ENCODE peak calls at places on chromosome 13, in ten cellular contexts. E is uterus, V is stomach, J is body of pancreas, Q is testis, L is A549, M is right lobe of liver, B is esophagus squamous epithelium, S is heart left ventricle, I is ovary. T is an unnamed sample.

GRCh38 chr13:94641432-94641941 is 39.8 kb downstream of the GPR180 start:
- DNase-seq in S (no peak), Q (no peak), B (no peak), M (no peak), L (no peak), J (no peak), I (no peak), E (no peak), V (no peak), T (no peak)

GRCh38 chr13:30091035-30091434 is 216.3 kb downstream of the KATNAL1 start:
- DNase-seq in S (no peak), B (no peak), I (no peak), Q (no peak), E (no peak), M (no peak), J (no peak), V (no peak), L (no peak), T (no peak)

GRCh38 chr13:45545686-45546409 is 69.7 kb downstream of the ERICH6B start:
- DNase-seq in S (no peak), V (no peak), I (no peak), J (no peak), E (no peak), L (no peak), M (no peak), Q (no peak), B (no peak), T (no peak)

GRCh38 chr13:49220856-49221614 is 897 bp downstream of the MLNR start:
- DNase-seq in J (no peak), Q (no peak), V (no peak), I (no peak), S (no peak), E (no peak), M (no peak), B (no peak), L (no peak), T (no peak)

GRCh38 chr13:28530729-28531194 is 35.8 kb upstream of the FLT1 start:
- DNase-seq in M (no peak), I (no peak), Q (no peak), S (no peak), B (no peak), J (no peak), E (no peak), V (no peak), L (no peak), T (no peak)

GRCh38 chr13:61202042-61202441 is 213.6 kb downstream of the PCDH20 start:
- DNase-seq in M (no peak), V (no peak), E (no peak), I (no peak), Q (no peak), B (no peak), L (no peak), J (no peak), S (no peak), T (no peak)

GRCh38 chr13:87680298-87680697 is 9.1 kb downstream of the SLITRK5 start:
- DNase-seq in V (no peak), L (no peak), M (no peak), Q (no peak), E (no peak), I (no peak), B (no peak), J (no peak), S (no peak), T (no peak)

GRCh38 chr13:30829145-30829544 is 76.9 kb upstream of the MEDAG start:
- DNase-seq in B (no peak), J (no peak), Q (no peak), E (no peak), V (no peak), M (no peak), S (no peak), L (peak), I (no peak), T (no peak)

GRCh38 chr13:47109028-47109427 is 212.2 kb upstream of the HTR2A start:
- DNase-seq in M (no peak), J (no peak), L (no peak), E (no peak), S (no peak), B (no peak), V (peak), Q (no peak), I (no peak), T (no peak)

GRCh38 chr13:49615844-49616687 is 12.2 kb upstream of the ARL11 start:
- DNase-seq in J (no peak), B (no peak), E (no peak), M (no peak), Q (no peak), L (no peak), V (no peak), I (no peak), S (no peak), T (no peak)

GRCh38 chr13:33918199-33918932 is 100.4 kb downstream of the RFC3 start:
- DNase-seq in V (no peak), E (no peak), J (no peak), L (no peak), B (no peak), I (no peak), S (no peak), M (peak), Q (no peak), T (no peak)

GRCh38 chr13:68304287-68304893 is 1074.3 kb upstream of the PCDH9 start:
- DNase-seq in M (no peak), Q (no peak), J (no peak), I (no peak), E (no peak), V (no peak), S (no peak), B (no peak), L (peak), T (no peak)

GRCh38 chr13:41465215-41465907 is 8.0 kb downstream of the RGCC start:
- DNase-seq in M (peak), V (peak), I (no peak), E (no peak), B (peak), J (no peak), L (no peak), S (peak), Q (peak), T (peak)

GRCh38 chr13:41182231-41182630 is 12.1 kb downstream of the KBTBD7 start:
- DNase-seq in V (no peak), E (no peak), I (no peak), J (no peak), M (no peak), L (no peak), S (no peak), B (no peak), Q (no peak), T (no peak)

GRCh38 chr13:37109080-37109678 is 3.7 kb upstream of the CSNK1A1L start:
- DNase-seq in I (no peak), E (no peak), M (no peak), B (no peak), L (no peak), Q (no peak), V (no peak), S (no peak), J (no peak), T (no peak)

GRCh38 chr13:27792393-27793218 is at the start of gene GSX1:
- DNase-seq in M (peak), J (peak), S (peak), B (no peak), I (peak), L (peak), E (no peak), V (peak), Q (peak), T (peak)

GRCh38 chr13:29573190-29573589 is 22.3 kb downstream of the SLC7A1 start:
- DNase-seq in J (peak), M (no peak), B (peak), I (no peak), L (no peak), E (no peak), V (peak), Q (peak), S (peak), T (no peak)

GRCh38 chr13:33524086-33524485 is 238.5 kb upstream of the STARD13 start:
- DNase-seq in E (no peak), B (no peak), I (no peak), V (no peak), M (no peak), J (peak), S (no peak), Q (no peak), L (no peak), T (no peak)

GRCh38 chr13:27504126-27504525 is 53.8 kb upstream of the MTIF3 start:
- DNase-seq in L (no peak), M (no peak), S (no peak), I (no peak), V (no peak), Q (no peak), B (no peak), E (no peak), J (no peak), T (no peak)

GRCh38 chr13:41398494-41399190 is 58.7 kb upstream of the RGCC start:
- DNase-seq in L (no peak), Q (no peak), J (no peak), V (no peak), S (no peak), M (no peak), I (no peak), B (no peak), E (no peak), T (no peak)

GRCh38 chr13:30165791-30166190 is 141.6 kb downstream of the KATNAL1 start:
- DNase-seq in J (no peak), I (no peak), V (no peak), S (no peak), L (no peak), E (no peak), B (no peak), M (no peak), Q (no peak), T (no peak)

GRCh38 chr13:75178436-75178835 is 303.5 kb downstream of the TBC1D4 start:
- DNase-seq in L (no peak), S (no peak), E (no peak), V (no peak), I (no peak), B (no peak), Q (no peak), M (no peak), J (no peak), T (no peak)

GRCh38 chr13:75186384-75186783 is 295.6 kb downstream of the TBC1D4 start:
- DNase-seq in Q (no peak), L (no peak), S (no peak), B (no peak), V (no peak), J (no peak), M (no peak), I (no peak), E (no peak), T (no peak)

GRCh38 chr13:75180805-75181455 is 301.0 kb downstream of the TBC1D4 start:
- DNase-seq in S (no peak), L (no peak), J (no peak), M (no peak), Q (no peak), I (no peak), E (no peak), V (no peak), B (no peak), T (no peak)

DNA sequence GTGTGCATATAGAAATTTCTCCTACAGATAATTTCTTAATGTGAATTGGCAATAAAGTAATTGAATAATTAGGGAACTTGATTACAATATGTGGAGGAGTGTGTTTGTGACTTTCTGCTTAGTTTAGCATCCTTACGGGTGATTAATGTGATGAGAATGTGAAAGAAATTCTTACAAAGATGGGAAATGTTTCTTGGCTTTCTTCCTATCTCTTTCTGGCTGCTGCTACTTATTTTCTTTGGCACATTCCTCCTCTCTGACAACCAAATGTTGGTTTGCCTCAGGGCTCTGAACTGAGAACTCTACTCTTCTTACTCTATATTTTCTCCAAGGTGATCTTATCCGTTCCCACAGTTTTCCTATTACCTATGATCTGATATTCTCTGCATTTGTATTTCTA is 300.1 kb downstream of the TBC1D4 start:
- DNase-seq in J (no peak), M (no peak), Q (no peak), S (no peak), L (no peak), I (no peak), B (no peak), E (no peak), V (no peak), T (no peak)
- TF ChIP-seq POLR2A in J (no peak), M (no peak), Q (no peak), S (no peak), L (no peak), I (no peak), B (no peak), E (no peak), V (no peak), T (no peak)

GRCh38 chr13:74136089-74136658 is 2.0 kb upstream of the KLF12 start:
- DNase-seq in L (no peak), J (no peak), Q (peak), E (no peak), V (peak), S (peak), I (peak), M (peak), B (no peak), T (peak)
- TF ChIP-seq CTCF in L (no peak), J (no peak), Q (no peak), E (no peak), V (no peak), S (no peak), I (no peak), M (no peak), B (no peak), T (no peak)

DNA sequence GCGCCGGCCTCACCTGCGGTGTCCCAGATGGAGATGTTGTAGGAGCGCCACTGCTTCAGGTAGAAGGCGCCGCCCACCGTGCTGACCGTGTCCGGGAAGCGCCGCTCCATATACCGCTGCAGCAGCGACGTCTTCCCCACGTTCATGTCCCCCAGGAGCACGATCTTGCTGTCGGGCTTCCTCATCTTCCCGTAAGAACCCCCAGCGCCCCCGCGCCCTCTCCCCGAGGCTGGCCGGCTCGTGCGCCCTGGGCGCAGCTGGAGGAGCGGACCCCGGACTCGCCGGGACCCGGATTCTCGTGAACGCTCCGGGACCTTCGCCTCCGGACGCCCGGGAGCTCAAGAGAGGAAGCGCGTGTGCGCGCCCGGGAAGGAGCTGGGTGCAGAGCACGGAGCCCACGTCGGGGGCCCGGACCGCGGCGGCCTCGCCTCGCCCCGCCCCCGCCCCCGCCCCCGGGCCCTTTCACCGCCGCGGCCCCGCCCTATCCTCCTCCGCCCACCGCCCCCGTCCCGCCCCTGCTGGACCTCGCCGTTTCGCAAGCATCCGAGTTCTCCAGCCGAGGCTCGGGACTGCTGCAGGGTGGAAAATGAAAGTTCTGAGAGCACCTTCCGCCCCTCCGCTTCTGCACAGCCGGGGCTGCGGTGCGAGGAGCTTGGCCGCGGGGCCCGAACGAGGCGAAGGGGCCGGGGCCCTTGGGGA is at the start of gene RAB20:
- DNase-seq in S (peak), Q (peak), B (peak), J (peak), V (peak), L (peak), I (peak), E (peak), M (peak), T (peak)
- TF ChIP-seq POLR2A in S (no peak), Q (no peak), B (peak), J (peak), V (no peak), L (no peak), I (peak), E (no peak), M (peak), T (peak)

GRCh38 chr13:102902789-102903347 is 57.0 kb downstream of the ERCC5 start:
- DNase-seq in V (no peak), Q (no peak), S (peak), E (no peak), I (no peak), B (no peak), L (no peak), J (no peak), M (peak), T (no peak)
- TF ChIP-seq CTCF in V (no peak), Q (no peak), S (no peak), E (no peak), I (no peak), B (no peak), L (no peak), J (no peak), M (no peak), T (no peak)

T was measured in spleen.